ENCODE peak calls at places on chromosomes 2 and 18, in six cellular contexts. M is IMR-90, T is mesendoderm, R is DND-41, Q is fibroblast of lung, H is neural progenitor cell. F is an unnamed sample.

GRCh38 chr2:8418721-8419120 is 263.1 kb upstream of the ID2 start:
- DNase-seq in M (peak), T (no peak), R (no peak), Q (peak), H (no peak), F (peak)

GRCh38 chr2:47070920-47071824 is 83.9 kb downstream of the STPG4 start:
- DNase-seq in M (peak), T (no peak), R (no peak), Q (peak), H (no peak), F (peak)

GRCh38 chr18:32771169-32771751 is 1.6 kb downstream of the KLHL14 start:
- DNase-seq in M (no peak), T (peak), R (no peak), Q (peak), H (peak), F (peak)

GRCh38 chr2:3073196-3073595 is 304.4 kb downstream of the EIPR1 start:
- DNase-seq in M (no peak), T (no peak), R (no peak), Q (no peak), H (no peak), F (no peak)

GRCh38 chr2:143473206-143473605 is 344.0 kb downstream of the ARHGAP15 start:
- DNase-seq in M (peak), T (no peak), R (no peak), Q (peak), H (no peak), F (peak)

GRCh38 chr2:10834300-10834699 is 21.7 kb upstream of the PDIA6 start:
- DNase-seq in M (no peak), T (no peak), R (no peak), Q (peak), H (no peak), F (no peak)

GRCh38 chr18:75210274-75211001 is at the start of gene TSHZ1:
- DNase-seq in M (peak), T (peak), R (peak), Q (peak), H (peak), F (peak)

GRCh38 chr2:10325278-10326145 is 22.8 kb downstream of the HPCAL1 start:
- DNase-seq in M (no peak), T (no peak), R (no peak), Q (no peak), H (no peak), F (no peak)

GRCh38 chr18:76450452-76450851 is 44.6 kb downstream of the ZNF516 start:
- DNase-seq in M (peak), T (no peak), R (no peak), Q (peak), H (no peak), F (peak)

GRCh38 chr2:221774136-221774535 is 202.0 kb upstream of the EPHA4 start:
- DNase-seq in M (no peak), T (no peak), R (no peak), Q (no peak), H (no peak), F (no peak)

GRCh38 chr2:43010428-43011141 is 215.8 kb downstream of the ZFP36L2 start:
- DNase-seq in M (peak), T (no peak), R (peak), Q (peak), H (no peak), F (no peak)

GRCh38 chr2:230244211-230244610 is 18.7 kb downstream of the SP140 start:
- DNase-seq in M (no peak), T (no peak), R (no peak), Q (no peak), H (no peak), F (no peak)

GRCh38 chr2:119474371-119475224 is 42.9 kb downstream of the TMEM37 start:
- DNase-seq in M (no peak), T (no peak), R (no peak), Q (no peak), H (no peak), F (no peak)

GRCh38 chr2:96239745-96240264 is 26.0 kb downstream of the TMEM127 start:
- DNase-seq in M (no peak), T (no peak), R (no peak), Q (no peak), H (no peak), F (no peak)

GRCh38 chr2:96241227-96241626 is 24.6 kb downstream of the TMEM127 start:
- DNase-seq in M (no peak), T (peak), R (no peak), Q (no peak), H (peak), F (no peak)

GRCh38 chr2:96243843-96244242 is 22.0 kb downstream of the TMEM127 start:
- DNase-seq in M (no peak), T (no peak), R (no peak), Q (no peak), H (no peak), F (no peak)

GRCh38 chr2:96240341-96241038 is 25.3 kb downstream of the TMEM127 start:
- DNase-seq in M (no peak), T (no peak), R (no peak), Q (no peak), H (no peak), F (no peak)

DNA sequence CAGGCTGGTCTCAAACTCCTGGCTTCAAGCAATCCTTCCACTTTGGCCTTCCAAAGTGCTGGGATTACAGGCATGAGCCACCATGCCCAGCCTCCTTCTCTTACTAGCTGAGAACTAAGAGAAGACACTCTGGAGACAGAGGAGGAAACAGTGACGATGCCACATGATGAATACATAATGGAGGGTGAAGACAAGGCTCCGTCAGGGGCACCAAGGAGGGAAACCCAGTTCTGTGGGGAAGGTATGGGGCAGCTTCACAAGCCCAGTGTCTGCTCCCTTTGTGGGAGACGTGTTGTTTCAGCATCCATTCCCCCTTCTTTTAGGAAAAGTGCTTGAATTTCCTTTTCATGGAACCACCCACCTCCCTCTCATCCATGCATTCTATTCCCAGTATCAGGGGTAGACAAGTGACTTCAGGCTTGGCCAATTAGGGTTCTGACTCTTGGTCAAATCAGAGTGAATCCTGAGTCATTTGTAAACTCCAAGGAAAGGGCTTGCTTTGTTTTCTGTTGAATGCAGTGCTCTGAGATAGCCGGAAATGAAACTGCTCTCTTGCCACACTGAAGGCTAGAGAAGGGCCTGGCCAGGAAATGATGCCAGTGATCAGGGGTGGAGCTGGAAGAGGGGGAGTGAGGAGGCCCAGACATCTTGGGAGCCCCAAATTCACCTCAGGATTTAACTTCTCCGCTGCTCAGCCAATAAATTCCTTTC is 23.7 kb downstream of the TMEM127 start:
- DNase-seq in M (peak), T (no peak), R (peak), Q (peak), H (no peak), F (peak)
- H3K9ac ChIP-seq in M (no peak), T (no peak), R (no peak), Q (no peak), H (no peak), F (peak)

GRCh38 chr2:136135462-136135861 is 17.5 kb upstream of the CXCR4 start:
- DNase-seq in M (no peak), T (no peak), R (no peak), Q (no peak), H (no peak), F (no peak)
- H3K4me3 ChIP-seq in M (no peak), T (no peak), R (no peak), Q (no peak), H (no peak), F (no peak)

DNA sequence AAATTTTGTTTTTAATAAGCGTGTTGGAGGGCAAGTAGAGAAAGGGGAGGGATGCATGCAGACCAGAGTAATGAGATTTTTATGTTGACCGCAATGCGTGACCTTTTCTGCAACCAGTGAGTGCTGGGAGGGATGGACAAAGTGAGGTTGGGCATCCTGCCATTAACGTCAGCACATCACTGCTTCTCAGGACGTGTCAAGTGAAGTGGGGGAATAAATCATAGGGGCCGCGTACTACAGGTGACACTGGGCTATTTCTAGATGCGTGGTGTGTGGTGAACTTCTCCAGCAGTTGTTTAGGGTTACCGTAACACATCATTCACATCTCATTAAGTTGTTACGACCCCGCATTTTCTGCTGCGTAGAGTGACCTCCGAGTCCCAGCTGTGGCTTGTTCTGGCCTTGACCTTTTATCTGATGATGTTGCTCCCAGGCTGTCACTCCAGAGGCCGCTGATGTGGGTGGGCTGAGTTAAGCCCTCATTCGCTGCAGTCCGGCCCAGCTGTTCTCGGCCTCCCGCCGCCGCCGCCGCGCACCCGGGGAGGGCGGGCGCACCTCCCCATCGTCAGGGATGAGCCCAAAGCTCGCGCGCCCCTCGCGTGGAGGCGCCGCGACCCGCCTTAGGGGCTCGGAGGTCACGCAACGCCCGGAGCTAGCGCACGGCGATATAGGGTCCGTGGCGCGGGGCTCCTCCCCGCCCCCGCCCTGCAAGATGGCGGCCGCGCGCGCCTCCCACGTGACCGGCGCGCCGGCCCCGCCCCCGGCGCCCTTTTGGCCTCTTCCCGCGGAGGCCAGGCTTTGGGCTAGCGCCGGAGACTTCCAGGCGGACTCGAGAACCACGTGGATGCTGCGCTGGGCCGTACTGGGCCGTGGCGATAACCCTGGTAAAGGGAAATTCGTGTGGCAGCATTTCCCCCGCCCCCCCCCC is 3.5 kb downstream of the ZCCHC2 start:
- DNase-seq in M (peak), T (peak), R (peak), Q (peak), H (peak), F (peak)
- H3K9ac ChIP-seq in M (peak), T (peak), R (peak), Q (peak), H (no peak), F (peak)

GRCh38 chr2:85542777-85543176 is 3.8 kb downstream of the MAT2A start:
- DNase-seq in M (no peak), T (no peak), R (no peak), Q (no peak), H (no peak), F (no peak)

GRCh38 chr2:85541753-85542457 is 2.9 kb downstream of the MAT2A start:
- DNase-seq in M (no peak), T (no peak), R (no peak), Q (no peak), H (no peak), F (no peak)

GRCh38 chr2:85539361-85540130 is 578 bp downstream of the MAT2A start:
- DNase-seq in M (peak), T (peak), R (peak), Q (peak), H (no peak), F (peak)

GRCh38 chr2:85540131-85540587 is 1.2 kb downstream of the MAT2A start:
- DNase-seq in M (peak), T (peak), R (no peak), Q (peak), H (no peak), F (peak)

DNA sequence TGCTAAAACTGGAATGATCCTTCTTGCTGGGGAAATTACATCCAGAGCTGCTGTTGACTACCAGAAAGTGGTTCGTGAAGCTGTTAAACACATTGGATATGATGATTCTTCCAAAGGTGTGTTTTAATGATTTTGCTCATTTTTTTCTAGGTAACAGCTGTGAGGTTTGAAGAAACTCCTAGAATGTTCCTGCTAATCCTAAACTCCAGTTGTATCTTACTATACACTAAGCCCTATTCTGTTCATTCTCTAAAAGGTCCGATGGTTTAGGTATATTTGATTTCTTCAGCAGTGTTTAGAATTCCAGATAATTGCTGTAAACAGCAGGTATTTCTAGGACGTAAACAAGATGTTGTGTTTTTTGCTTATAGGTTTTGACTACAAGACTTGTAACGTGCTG is 2.3 kb downstream of the MAT2A start:
- DNase-seq in M (no peak), T (no peak), R (no peak), Q (no peak), H (no peak), F (no peak)
- H3K4me3 ChIP-seq in M (peak), T (peak), R (peak), Q (peak), H (peak), F (peak)